ENCODE peak calls at places on chromosomes 7 and 10, in five cellular contexts. W is testis, B is breast epithelium, Y is prostate gland, R is A549. L is an unnamed sample.

GRCh38 chr7:122886357-122887081 is at the start of gene CADPS2:
- DNase-seq in R (peak; percentile 50), B (peak; percentile 71), W (peak; percentile 87), Y (peak; percentile 87), L (peak; percentile 87)

GRCh38 chr7:43756368-43757072 is 2.0 kb upstream of the BLVRA start:
- DNase-seq in W (no peak), Y (no peak), B (no peak), R (no peak), L (no peak)

GRCh38 chr10:43953672-43954071 is 305.0 kb upstream of the ZNF32 start:
- DNase-seq in B (no peak), W (no peak), R (no peak), Y (no peak), L (no peak)

GRCh38 chr10:95650232-95650631 is 6.3 kb downstream of the ALDH18A1 start:
- DNase-seq in Y (no peak), B (no peak), R (no peak), W (no peak), L (no peak)

GRCh38 chr7:137441451-137441850 is 97.9 kb upstream of the PTN start:
- DNase-seq in R (no peak), Y (no peak), W (no peak), B (no peak), L (no peak)

GRCh38 chr7:16063691-16064090 is 357.6 kb downstream of the CRPPA start:
- DNase-seq in W (no peak), B (no peak), R (no peak), Y (no peak), L (no peak)

GRCh38 chr10:1359599-1359955 is 303.4 kb downstream of the WDR37 start:
- DNase-seq in B (no peak), R (no peak), Y (no peak), W (no peak), L (no peak)

GRCh38 chr7:112958775-112959174 is 127.9 kb downstream of the GPR85 start:
- DNase-seq in R (no peak), Y (no peak), W (no peak), B (no peak), L (no peak)

GRCh38 chr7:70218006-70218405 is 619.7 kb downstream of the AUTS2 start:
- DNase-seq in W (no peak), B (no peak), Y (no peak), R (no peak), L (no peak)

GRCh38 chr10:24824124-24824523 is 100.4 kb upstream of the ARHGAP21 start:
- DNase-seq in B (no peak), W (no peak), R (peak; percentile 23), Y (no peak), L (no peak)

GRCh38 chr7:73717991-73718405 is 1.5 kb downstream of the STX1A start:
- DNase-seq in B (no peak), W (no peak), R (no peak), Y (no peak), L (no peak)

GRCh38 chr7:64046041-64046389 is 781 bp downstream of the ZNF727 start:
- DNase-seq in B (no peak), W (peak; percentile 22), Y (no peak), R (no peak), L (no peak)

GRCh38 chr7:25496394-25497103 is 268.3 kb upstream of the NPVF start:
- DNase-seq in Y (no peak), B (no peak), W (no peak), R (no peak), L (no peak)

GRCh38 chr7:158811461-158811860 is 17.8 kb downstream of the ESYT2 start:
- DNase-seq in R (peak; percentile 55), W (no peak), B (no peak), Y (no peak), L (no peak)

GRCh38 chr10:95363303-95363912 is 72.6 kb upstream of the PDLIM1 start:
- DNase-seq in B (no peak), W (peak; percentile 60), R (peak; percentile 70), Y (peak; percentile 49), L (no peak)

DNA sequence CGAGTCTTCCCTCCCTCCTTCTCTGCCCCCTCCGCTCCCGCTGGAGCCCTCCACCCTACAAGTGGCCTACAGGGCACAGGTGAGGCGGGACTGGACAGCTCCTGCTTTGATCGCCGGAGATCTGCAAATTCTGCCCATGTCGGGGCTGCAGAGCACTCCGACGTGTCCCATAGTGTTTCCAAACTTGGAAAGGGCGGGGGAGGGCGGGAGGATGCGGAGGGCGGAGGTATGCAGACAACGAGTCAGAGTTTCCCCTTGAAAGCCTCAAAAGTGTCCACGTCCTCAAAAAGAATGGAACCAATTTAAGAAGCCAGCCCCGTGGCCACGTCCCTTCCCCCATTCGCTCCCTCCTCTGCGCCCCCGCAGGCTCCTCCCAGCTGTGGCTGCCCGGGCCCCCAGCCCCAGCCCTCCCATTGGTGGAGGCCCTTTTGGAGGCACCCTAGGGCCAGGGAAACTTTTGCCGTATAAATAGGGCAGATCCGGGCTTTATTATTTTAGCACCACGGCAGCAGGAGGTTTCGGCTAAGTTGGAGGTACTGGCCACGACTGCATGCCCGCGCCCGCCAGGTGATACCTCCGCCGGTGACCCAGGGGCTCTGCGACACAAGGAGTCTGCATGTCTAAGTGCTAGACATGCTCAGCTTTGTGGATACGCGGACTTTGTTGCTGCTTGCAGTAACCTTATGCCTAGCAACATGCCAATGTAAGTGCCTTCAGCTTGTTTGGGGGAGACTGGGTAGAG is at the start of gene COL1A2:
- DNase-seq in W (peak; percentile 89), Y (no peak), R (no peak), B (peak; percentile 51), L (peak; percentile 63)
- TF ChIP-seq POLR2A in W (no peak), Y (peak; percentile 9), R (no peak), B (no peak), L (no peak)

GRCh38 chr7:30162133-30162532 is 27.3 kb downstream of the MTURN start:
- DNase-seq in R (no peak), B (no peak), W (no peak), Y (no peak), L (no peak)

GRCh38 chr7:30157217-30157616 is 22.4 kb downstream of the MTURN start:
- DNase-seq in Y (no peak), B (no peak), W (no peak), R (no peak), L (no peak)

GRCh38 chr7:30160329-30160728 is 25.5 kb downstream of the MTURN start:
- DNase-seq in R (no peak), Y (no peak), W (no peak), B (no peak), L (no peak)

GRCh38 chr7:30159153-30159552 is 24.4 kb downstream of the MTURN start:
- DNase-seq in W (no peak), B (no peak), R (no peak), Y (no peak), L (no peak)

DNA sequence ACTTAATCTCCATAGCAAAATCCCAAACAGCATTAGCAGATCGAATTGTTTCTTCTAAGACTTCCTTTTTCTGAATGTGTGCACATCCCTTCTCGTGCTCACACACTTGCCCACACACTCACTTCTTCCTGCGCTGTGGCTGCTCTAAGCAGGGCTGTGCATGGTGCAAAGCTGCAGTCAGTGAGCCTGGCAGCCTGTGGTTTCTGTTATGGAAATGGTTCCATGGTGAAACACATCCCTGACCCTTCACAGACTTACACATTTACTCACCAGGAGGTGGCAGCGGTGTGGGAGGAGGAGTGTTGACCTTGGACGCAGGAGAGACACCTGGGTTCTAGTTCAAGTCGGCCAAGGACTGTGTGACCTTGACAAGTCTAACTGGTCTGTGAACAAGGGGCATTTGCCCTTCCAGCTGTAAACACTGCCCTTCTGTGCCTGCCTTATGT is 24.9 kb downstream of the MTURN start:
- DNase-seq in W (peak; percentile 28), Y (no peak), B (no peak), R (peak; percentile 31), L (peak; percentile 43)
- TF ChIP-seq CTCF in W (no peak), Y (no peak), B (peak; percentile 10), R (no peak), L (peak; percentile 20)

GRCh38 chr10:125549656-125550055 is 133.3 kb downstream of the TEX36 start:
- DNase-seq in R (no peak), W (no peak), Y (no peak), B (no peak), L (no peak)

GRCh38 chr10:125551247-125551646 is 131.7 kb downstream of the TEX36 start:
- DNase-seq in W (no peak), Y (no peak), R (no peak), B (no peak), L (no peak)

GRCh38 chr10:125548356-125548755 is 134.6 kb downstream of the TEX36 start:
- DNase-seq in W (no peak), R (no peak), Y (no peak), B (no peak), L (no peak)

GRCh38 chr10:125548878-125549277 is 134.1 kb downstream of the TEX36 start:
- DNase-seq in R (no peak), W (peak; percentile 29), B (no peak), Y (no peak), L (no peak)

GRCh38 chr10:125550362-125550761 is 132.6 kb downstream of the TEX36 start:
- DNase-seq in R (no peak), Y (no peak), W (no peak), B (no peak), L (no peak)
- TF ChIP-seq POLR2A in R (no peak), Y (no peak), W (no peak), B (no peak), L (no peak)

DNA sequence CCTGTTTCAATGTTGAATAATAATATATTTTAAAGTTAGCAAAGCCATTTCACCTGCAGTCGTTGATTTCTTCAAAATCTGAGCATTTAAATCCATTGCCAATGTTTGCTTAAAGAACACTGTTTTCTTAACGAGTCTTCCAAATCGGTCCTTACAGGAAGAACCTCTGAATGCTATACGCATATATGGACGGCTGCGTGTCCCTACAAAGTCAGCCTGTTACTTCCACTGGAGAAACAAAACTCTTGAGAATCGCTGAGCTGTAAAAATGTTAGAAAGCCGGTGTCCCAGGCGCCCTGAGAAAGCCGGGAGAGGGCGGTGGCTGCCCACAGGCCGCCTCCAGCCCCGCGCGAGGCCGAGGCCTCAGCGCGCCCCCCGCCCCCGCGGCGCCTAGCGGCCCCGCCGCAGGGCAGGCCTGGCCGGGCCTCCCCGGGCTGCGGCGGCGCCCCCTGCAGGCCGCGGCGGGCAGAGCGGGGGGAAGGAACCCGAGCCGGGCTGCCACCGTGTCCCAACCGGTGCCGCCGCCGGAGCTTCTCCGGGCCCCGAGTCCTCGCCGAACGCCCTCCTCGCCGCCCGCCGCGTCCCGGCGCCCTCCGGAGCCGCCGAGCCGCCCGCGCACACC is at the start of gene FHIP2A:
- DNase-seq in R (peak; percentile 75), B (peak; percentile 46), W (peak; percentile 78), Y (peak; percentile 64), L (peak; percentile 75)
- TF ChIP-seq CTCF in R (peak; percentile 95), B (peak; percentile 94), W (peak; percentile 45), Y (peak; percentile 82), L (peak; percentile 54)

GRCh38 chr7:155255660-155256059 is 42.0 kb upstream of the INSIG1 start:
- DNase-seq in B (no peak), Y (no peak), W (no peak), R (no peak), L (no peak)

GRCh38 chr7:155256761-155257481 is 40.8 kb upstream of the INSIG1 start:
- DNase-seq in W (no peak), B (no peak), R (no peak), Y (no peak), L (no peak)

GRCh38 chr7:155256081-155256760 is 41.5 kb upstream of the INSIG1 start:
- DNase-seq in B (no peak), Y (no peak), W (no peak), R (no peak), L (peak; percentile 30)

GRCh38 chr7:155258233-155258575 is 39.5 kb upstream of the INSIG1 start:
- DNase-seq in B (peak; percentile 80), W (no peak), Y (peak; percentile 27), R (peak; percentile 16), L (no peak)

GRCh38 chr7:155257482-155258232 is 40.0 kb upstream of the INSIG1 start:
- DNase-seq in Y (peak; percentile 56), R (no peak), W (peak; percentile 53), B (peak; percentile 70), L (peak; percentile 52)
- TF ChIP-seq POLR2A in Y (no peak), R (no peak), W (no peak), B (no peak), L (no peak)

L was measured in Peyer's patch.